ENCODE peak calls at places on chromosomes 13 and 19, in six cellular contexts. S is SJSA1; Y is prostate gland; G is adipocyte; X is effector memory CD4-positive, alpha-beta T cell; A is cardiac fibroblast. O is an unnamed sample.

GRCh38 chr13:33279898-33280549 is 5.5 kb downstream of the STARD13 start:
- DNase-seq in G (peak), Y (peak), X (no peak), S (peak), A (peak), O (no peak)

GRCh38 chr13:24627090-24627714 is 53.0 kb upstream of the ATP12A start:
- DNase-seq in A (no peak), X (no peak), G (peak), Y (no peak), S (no peak), O (no peak)

GRCh38 chr13:36758345-36758744 is 60.7 kb upstream of the RFXAP start:
- DNase-seq in Y (no peak), X (no peak), S (no peak), G (no peak), A (no peak), O (no peak)

GRCh38 chr13:112077729-112078128 is 10.8 kb downstream of the SOX1 start:
- DNase-seq in S (no peak), X (no peak), Y (no peak), A (no peak), G (no peak), O (no peak)

GRCh38 chr13:102879793-102880499 is 34.1 kb downstream of the ERCC5 start:
- DNase-seq in A (no peak), Y (no peak), G (no peak), X (no peak), S (no peak), O (no peak)

GRCh38 chr19:36488816-36489138 is 584 bp downstream of the ZNF566 start:
- DNase-seq in Y (no peak), G (peak), S (no peak), A (peak), X (no peak), O (no peak)

GRCh38 chr13:40664100-40665060 is 2.1 kb downstream of the FOXO1 start:
- DNase-seq in X (peak), A (peak), G (peak), Y (peak), S (peak), O (peak)

GRCh38 chr13:111216166-111216960 is 101.3 kb downstream of the ARHGEF7 start:
- DNase-seq in A (no peak), G (no peak), S (peak), Y (no peak), X (peak), O (no peak)

GRCh38 chr13:37709318-37709717 is 110.8 kb upstream of the POSTN start:
- DNase-seq in X (no peak), S (no peak), G (no peak), A (no peak), Y (no peak), O (no peak)

GRCh38 chr13:59337070-59337469 is 826.7 kb downstream of the DIAPH3 start:
- DNase-seq in A (peak), Y (no peak), S (no peak), G (no peak), X (no peak), O (no peak)

GRCh38 chr19:16124953-16125352 is 13.3 kb downstream of the RAB8A start:
- DNase-seq in G (no peak), S (no peak), A (no peak), X (no peak), Y (no peak), O (no peak)

GRCh38 chr19:23407597-23407996 is 12.3 kb upstream of the ZNF91 start:
- DNase-seq in A (no peak), Y (no peak), G (no peak), S (no peak), X (no peak), O (no peak)

GRCh38 chr19:6393982-6394412 is 1.0 kb upstream of the GTF2F1 start:
- DNase-seq in Y (no peak), S (no peak), G (no peak), A (no peak), X (no peak), O (no peak)

GRCh38 chr13:62130016-62130970 is 714.6 kb upstream of the PCDH20 start:
- DNase-seq in S (no peak), X (no peak), A (no peak), G (no peak), Y (no peak), O (no peak)

GRCh38 chr13:44334751-44335150 is 38.9 kb upstream of the SERP2 start:
- DNase-seq in X (no peak), A (no peak), Y (no peak), G (no peak), S (no peak), O (no peak)

GRCh38 chr13:40672310-40673060 is 6.0 kb upstream of the FOXO1 start:
- DNase-seq in A (peak), Y (no peak), X (no peak), S (peak), G (peak), O (no peak)

GRCh38 chr19:40190891-40191835 is at the start of gene MAP3K10:
- DNase-seq in X (peak), S (peak), A (peak), G (peak), Y (peak), O (peak)

GRCh38 chr13:64688893-64689677 is 2541.1 kb downstream of the PCDH9 start:
- DNase-seq in S (no peak), Y (no peak), G (peak), A (peak), X (no peak), O (no peak)

GRCh38 chr19:33778089-33778791 is 18.4 kb upstream of the KCTD15 start:
- DNase-seq in Y (peak), A (peak), G (peak), S (peak), X (peak), O (peak)

GRCh38 chr13:43574601-43575000 is 212.2 kb downstream of the ENOX1 start:
- DNase-seq in S (no peak), A (no peak), G (no peak), X (no peak), Y (no peak), O (no peak)

O was measured in amygdala.